ENCODE peak calls at places on chromosomes 3 and 15, in ten cellular contexts. C is osteoblast; T is right atrium auricular region; G is pancreas; R is CD8-positive, alpha-beta T cell; Y is left lung; A is cardiac muscle cell; N is tibial artery; U is heart left ventricle; S is bronchial epithelial cell. E is an unnamed sample.

GRCh38 chr15:28915935-28916334 is 30.2 kb downstream of the APBA2 start:
- DNase-seq in U (no peak), A (no peak), T (no peak), N (peak), R (no peak), C (no peak), Y (no peak), S (no peak), G (no peak), E (no peak)

GRCh38 chr15:32774022-32774421 is 56.2 kb downstream of the GREM1 start:
- DNase-seq in U (no peak), A (peak), T (no peak), G (no peak), Y (no peak), N (no peak), C (peak), R (no peak), S (peak), E (peak)

GRCh38 chr3:22377421-22377820 is 626.4 kb upstream of the ZNF385D start:
- DNase-seq in Y (no peak), C (no peak), U (no peak), A (peak), N (no peak), S (peak), G (no peak), R (no peak), T (no peak), E (peak)

GRCh38 chr3:185332026-185332735 is 30.8 kb upstream of the MAP3K13 start:
- DNase-seq in Y (no peak), U (no peak), R (no peak), S (peak), N (no peak), C (peak), T (no peak), G (no peak), A (peak), E (peak)

GRCh38 chr3:187610926-187611545 is 59.2 kb downstream of the SST start:
- DNase-seq in R (no peak), C (no peak), A (peak), N (no peak), T (no peak), S (no peak), Y (peak), G (no peak), U (no peak), E (peak)

GRCh38 chr3:13574798-13575451 is 26.0 kb downstream of the FBLN2 start:
- DNase-seq in U (peak), R (no peak), S (no peak), A (peak), N (peak), T (no peak), C (peak), G (no peak), Y (no peak), E (no peak)

GRCh38 chr3:52820741-52821140 is 9.7 kb downstream of the ITIH4 start:
- DNase-seq in N (no peak), A (peak), G (no peak), T (no peak), R (no peak), S (no peak), U (no peak), C (peak), Y (no peak), E (no peak)

GRCh38 chr3:52317601-52318000 is 1.5 kb downstream of the DNAH1 start:
- DNase-seq in T (no peak), A (peak), Y (peak), U (peak), N (no peak), C (peak), S (peak), R (peak), G (peak), E (peak)

GRCh38 chr15:63593705-63594671 is 3.2 kb upstream of the FBXL22 start:
- DNase-seq in S (peak), U (no peak), G (no peak), A (no peak), T (no peak), C (no peak), N (no peak), Y (no peak), R (no peak), E (peak)

GRCh38 chr15:85407421-85408269 is 27.2 kb downstream of the AKAP13 start:
- DNase-seq in T (no peak), R (peak), Y (peak), A (peak), S (peak), N (no peak), G (no peak), U (no peak), C (peak), E (peak)

GRCh38 chr3:164370970-164371369 is 707.3 kb downstream of the SI start:
- DNase-seq in T (no peak), U (no peak), Y (no peak), R (no peak), G (no peak), A (no peak), N (no peak), S (no peak), C (no peak), E (no peak)

GRCh38 chr3:105835606-105836005 is 33.2 kb downstream of the CBLB start:
- DNase-seq in G (no peak), A (no peak), T (no peak), U (no peak), R (no peak), N (no peak), C (no peak), Y (no peak), S (no peak), E (no peak)

GRCh38 chr3:123157598-123158287 is 44.0 kb upstream of the SEC22A start:
- DNase-seq in S (no peak), U (no peak), R (no peak), N (no peak), T (no peak), Y (no peak), G (peak), C (no peak), A (no peak), E (no peak)

GRCh38 chr3:105195260-105195659 is 171.4 kb upstream of the ALCAM start:
- DNase-seq in S (peak), C (no peak), N (no peak), G (no peak), Y (no peak), U (no peak), T (no peak), R (no peak), A (peak), E (peak)

GRCh38 chr3:147397155-147397888 is 9.0 kb downstream of the ZIC4 start:
- DNase-seq in C (peak), U (no peak), G (no peak), S (no peak), A (no peak), Y (no peak), R (no peak), N (no peak), T (no peak), E (no peak)

GRCh38 chr15:23467110-23467600 is 20.1 kb upstream of the GOLGA6L2 start:
- DNase-seq in N (no peak), U (no peak), S (peak), G (no peak), T (no peak), R (no peak), Y (no peak), A (peak), C (peak), E (peak)

GRCh38 chr15:73370151-73370550 is 1.4 kb upstream of the HCN4 start:
- DNase-seq in S (peak), Y (no peak), T (no peak), G (no peak), R (no peak), C (peak), N (no peak), U (no peak), A (no peak), E (no peak)

GRCh38 chr3:171741377-171741776 is 68.9 kb downstream of the PLD1 start:
- DNase-seq in T (no peak), U (no peak), C (no peak), G (no peak), N (no peak), A (no peak), Y (no peak), S (no peak), R (no peak), E (no peak)

GRCh38 chr3:139109271-139109670 is 64.6 kb upstream of the PRR23C start:
- DNase-seq in Y (no peak), R (no peak), A (no peak), C (no peak), G (no peak), U (no peak), N (no peak), S (no peak), T (no peak), E (no peak)

GRCh38 chr3:142065344-142065743 is 84.0 kb downstream of the TFDP2 start:
- DNase-seq in G (no peak), A (no peak), N (no peak), R (no peak), C (no peak), U (no peak), S (no peak), T (no peak), Y (no peak), E (no peak)

GRCh38 chr3:147159141-147159540 is 247.2 kb downstream of the ZIC4 start:
- DNase-seq in S (no peak), C (no peak), A (no peak), U (no peak), N (no peak), Y (no peak), R (no peak), G (no peak), T (no peak), E (no peak)

GRCh38 chr3:172397716-172398405 is 50.4 kb downstream of the GHSR start:
- DNase-seq in A (peak), S (peak), G (no peak), N (no peak), T (no peak), U (no peak), R (no peak), C (no peak), Y (no peak), E (peak)

GRCh38 chr3:183826854-183827253 is 1.5 kb upstream of the MAP6D1 start:
- DNase-seq in C (peak), G (no peak), U (no peak), Y (no peak), N (no peak), A (no peak), T (no peak), S (no peak), R (no peak), E (no peak)

GRCh38 chr3:174062923-174063322 is 665.4 kb downstream of the NLGN1 start:
- DNase-seq in G (no peak), Y (no peak), A (no peak), S (no peak), R (no peak), T (no peak), N (no peak), C (no peak), U (no peak), E (no peak)

GRCh38 chr15:78129098-78130011 is 1.9 kb downstream of the CIB2 start:
- DNase-seq in A (no peak), G (no peak), Y (no peak), R (no peak), U (no peak), N (no peak), S (no peak), C (no peak), T (no peak), E (no peak)

GRCh38 chr3:164418426-164418825 is 659.9 kb downstream of the SI start:
- DNase-seq in C (no peak), U (no peak), R (no peak), T (no peak), S (no peak), G (no peak), N (no peak), A (no peak), Y (no peak), E (no peak)

GRCh38 chr3:42024578-42025387 is 62.9 kb upstream of the ULK4 start:
- DNase-seq in G (no peak), U (no peak), N (no peak), R (no peak), S (peak), C (no peak), A (no peak), T (peak), Y (no peak), E (peak)

GRCh38 chr3:13023251-13024055 is 49.8 kb downstream of the IQSEC1 start:
- DNase-seq in A (no peak), S (no peak), U (no peak), N (no peak), C (peak), T (no peak), Y (peak), G (peak), R (no peak), E (no peak)

GRCh38 chr3:43691120-43692002 is 623 bp downstream of the ABHD5 start:
- DNase-seq in C (peak), R (peak), S (peak), Y (peak), U (peak), N (peak), A (peak), G (peak), T (peak), E (peak)

GRCh38 chr15:75531041-75531450 is 48.1 kb downstream of the PTPN9 start:
- DNase-seq in N (peak), A (peak), C (peak), U (peak), Y (no peak), S (no peak), T (peak), R (no peak), G (no peak), E (peak)

GRCh38 chr3:170096342-170096741 is 58.5 kb downstream of the GPR160 start:
- DNase-seq in R (no peak), A (no peak), S (no peak), U (no peak), Y (no peak), T (no peak), N (no peak), G (no peak), C (no peak), E (no peak)

GRCh38 chr3:187777331-187778046 is 32.2 kb upstream of the BCL6 start:
- DNase-seq in S (peak), U (no peak), T (no peak), Y (no peak), A (no peak), C (no peak), G (no peak), N (no peak), R (peak), E (no peak)

GRCh38 chr3:138381950-138382715 is 33.8 kb downstream of the MRAS start:
- DNase-seq in Y (peak), A (peak), S (peak), R (no peak), N (peak), U (peak), T (peak), C (peak), G (no peak), E (peak)

GRCh38 chr15:101248274-101248673 is 3.6 kb downstream of the CHSY1 start:
- DNase-seq in R (no peak), A (no peak), Y (no peak), G (no peak), T (no peak), S (no peak), C (no peak), N (no peak), U (no peak), E (no peak)

GRCh38 chr3:155605571-155605970 is 139.3 kb downstream of the PLCH1 start:
- DNase-seq in T (no peak), C (no peak), N (no peak), R (no peak), G (peak), Y (no peak), A (no peak), S (no peak), U (no peak), E (no peak)

GRCh38 chr3:194930439-194931204 is 244.9 kb downstream of the FAM43A start:
- DNase-seq in R (no peak), Y (no peak), N (no peak), G (no peak), A (peak), U (peak), S (peak), T (peak), C (peak), E (peak)

DNA sequence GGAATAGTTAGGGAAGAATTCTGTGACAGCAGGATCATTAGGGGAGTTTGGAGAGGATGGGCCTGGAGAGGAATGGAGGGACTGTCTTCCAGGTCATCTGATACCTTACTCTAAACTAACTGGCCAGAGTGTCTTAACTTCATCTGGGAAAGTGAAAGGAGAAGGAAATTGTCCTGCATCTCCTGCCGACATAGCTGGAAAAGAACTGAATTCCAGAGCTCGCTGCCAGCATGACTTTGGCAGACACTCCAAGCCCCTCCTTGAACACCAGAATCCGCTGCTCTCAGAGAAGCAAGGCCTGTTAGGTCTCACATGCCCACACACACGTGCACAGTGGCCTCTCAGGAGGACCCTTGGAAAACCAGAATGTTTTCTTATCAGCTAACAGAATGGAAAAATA is 10.5 kb downstream of the ABI3BP start:
- DNase-seq in R (no peak), T (peak), C (no peak), N (peak), U (peak), Y (no peak), S (no peak), A (peak), G (no peak), E (no peak)
- H3K4me3 ChIP-seq in R (no peak), T (no peak), C (peak), N (peak), U (no peak), Y (no peak), S (no peak), A (no peak), G (no peak), E (no peak)

DNA sequence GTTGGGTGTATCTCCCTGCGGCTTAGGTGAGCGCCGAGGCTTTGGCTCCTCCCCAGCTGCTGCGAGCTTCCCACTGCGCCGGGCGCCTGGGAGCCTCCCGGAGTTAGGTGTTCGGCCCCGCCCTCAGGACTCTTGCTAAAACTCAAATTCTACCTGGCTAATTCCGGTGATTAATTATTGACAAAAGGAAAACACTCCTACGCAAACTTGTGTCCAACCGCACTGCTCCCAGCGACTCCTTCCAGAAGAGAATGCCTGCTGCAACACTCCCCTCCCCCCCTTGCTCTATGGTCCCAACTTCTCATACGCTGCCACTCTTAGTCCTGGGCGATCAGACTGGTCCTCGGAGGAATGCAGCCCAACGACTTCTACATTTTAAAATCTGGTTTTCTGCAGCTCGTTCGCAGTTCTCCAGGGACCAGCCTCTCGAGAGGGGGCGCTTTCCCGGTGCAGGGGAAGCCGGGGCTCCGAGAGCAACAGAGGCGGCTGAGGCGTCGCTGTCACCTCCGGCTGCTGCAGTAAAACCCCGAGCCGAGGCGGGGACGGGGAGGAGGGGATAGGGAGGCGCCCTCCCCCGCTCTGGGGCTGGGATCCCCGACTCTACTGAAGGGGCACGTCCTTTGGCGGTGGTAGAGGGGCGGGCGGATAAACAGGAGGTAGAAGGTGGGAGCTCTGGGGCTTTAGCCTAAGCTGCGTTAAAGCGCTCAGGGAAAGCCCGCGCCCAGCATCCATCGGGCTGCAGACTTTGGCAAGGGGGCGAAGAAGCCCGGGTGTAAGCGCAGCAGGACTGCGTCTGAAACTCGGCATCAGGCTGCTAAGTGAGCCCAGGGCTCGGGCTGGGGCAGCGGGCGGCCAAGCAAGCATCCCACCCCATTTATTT is at the start of gene SPTSSB:
- DNase-seq in S (peak), G (peak), T (no peak), R (peak), N (no peak), A (peak), U (peak), C (peak), Y (peak), E (peak)
- TF ChIP-seq CTCF in S (peak), G (no peak), T (no peak), R (no peak), N (no peak), A (no peak), U (no peak), C (no peak), Y (no peak), E (peak)

GRCh38 chr3:20572473-20572872 is 386.5 kb upstream of the SGO1 start:
- DNase-seq in G (no peak), S (no peak), C (no peak), R (no peak), Y (no peak), T (no peak), N (no peak), A (no peak), U (no peak), E (no peak)
- H3K4me3 ChIP-seq in G (no peak), S (no peak), C (no peak), R (no peak), Y (no peak), T (no peak), N (no peak), A (no peak), U (no peak), E (no peak)

GRCh38 chr15:44550256-44550655 is 13.3 kb downstream of the EIF3J start:
- DNase-seq in G (no peak), Y (no peak), T (no peak), S (peak), R (peak), A (peak), U (no peak), N (no peak), C (no peak), E (peak)

GRCh38 chr15:44541282-44541958 is 4.5 kb downstream of the EIF3J start:
- DNase-seq in S (peak), N (no peak), U (no peak), R (no peak), G (no peak), C (peak), A (peak), T (no peak), Y (no peak), E (peak)

GRCh38 chr15:44550734-44551133 is 13.8 kb downstream of the EIF3J start:
- DNase-seq in R (no peak), Y (no peak), A (no peak), G (no peak), T (no peak), C (no peak), S (no peak), U (no peak), N (no peak), E (no peak)

DNA sequence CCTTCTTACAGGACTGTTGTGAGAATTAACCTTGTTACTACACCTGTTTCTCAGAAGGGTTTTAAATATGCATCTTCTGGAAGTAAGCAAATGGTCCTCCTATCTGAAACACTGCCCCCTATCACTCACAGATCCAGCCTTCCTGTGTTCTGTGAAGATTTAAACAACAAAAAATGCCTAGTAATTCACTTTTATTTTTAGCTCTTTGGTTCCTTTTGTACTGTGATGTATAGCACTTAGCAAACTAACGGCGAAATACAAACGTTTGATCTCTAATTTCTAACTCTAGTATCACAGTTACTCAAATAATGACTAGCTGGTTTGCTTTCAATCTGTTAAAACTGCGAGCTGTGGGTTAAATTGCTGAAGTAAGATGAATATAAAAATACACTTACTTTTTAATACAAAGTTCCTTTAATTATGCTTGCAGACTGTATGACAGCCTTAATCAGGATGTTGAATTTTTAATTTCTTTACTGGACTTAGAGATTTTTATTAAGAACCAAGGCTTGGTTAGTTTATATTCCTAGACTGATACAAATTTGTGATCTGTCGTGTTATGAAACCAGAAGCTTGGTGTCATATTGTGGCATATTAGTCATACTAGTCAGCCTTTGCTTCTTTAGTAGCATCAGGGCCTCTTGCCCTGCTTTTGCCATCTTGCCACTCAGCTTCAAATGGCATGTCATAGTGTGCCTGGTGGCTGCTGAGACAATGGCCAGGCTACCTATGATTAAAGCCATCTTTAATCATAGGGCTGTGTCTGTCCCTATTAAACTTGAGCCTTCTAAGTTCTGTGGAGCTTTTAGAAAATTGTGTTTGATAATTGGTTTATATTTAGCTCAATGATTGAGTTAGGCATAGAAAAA is 9.2 kb downstream of the EIF3J start:
- DNase-seq in R (peak), S (peak), G (no peak), T (no peak), U (no peak), Y (no peak), N (no peak), C (peak), A (no peak), E (peak)
- TF ChIP-seq CTCF in R (no peak), S (peak), G (no peak), T (no peak), U (no peak), Y (peak), N (no peak), C (peak), A (peak), E (peak)